ENCODE peak calls at places on chromosomes 13 and 19, in five cellular contexts. One of them, this sample, is unnamed.
A peak's percentile ranks its signal among the peaks of the same experiment; 100 is the strongest.

GRCh38 chr19:1857648-1858326 is 5.6 kb downstream of the KLF16 start:
- DNase-seq in WTC11: no peak
- DNase-seq in NCI-H2081: no peak
- DNase-seq in progenitor cell of endocrine pancreas: no peak
- DNase-seq in CD4-positive, alpha-beta T cell: no peak
- DNase-seq in this sample: no peak

GRCh38 chr13:110782185-110782584 is 68.7 kb downstream of the ING1 start:
- DNase-seq in WTC11: no peak
- DNase-seq in NCI-H2081: no peak
- DNase-seq in progenitor cell of endocrine pancreas: no peak
- DNase-seq in CD4-positive, alpha-beta T cell: no peak
- DNase-seq in this sample: no peak

GRCh38 chr19:48479686-48480085 is 10.5 kb downstream of the CYTH2 start:
- DNase-seq in CD4-positive, alpha-beta T cell: no peak
- DNase-seq in WTC11: no peak
- DNase-seq in progenitor cell of endocrine pancreas: no peak
- DNase-seq in NCI-H2081: no peak
- DNase-seq in this sample: no peak

GRCh38 chr19:16075430-16076153 is 703 bp upstream of the TPM4 start:
- DNase-seq in CD4-positive, alpha-beta T cell: no peak
- DNase-seq in WTC11: no peak
- DNase-seq in NCI-H2081: no peak
- DNase-seq in progenitor cell of endocrine pancreas: no peak
- DNase-seq in this sample: no peak

GRCh38 chr19:48152552-48152951 is 17.6 kb downstream of the LIG1 start:
- DNase-seq in CD4-positive, alpha-beta T cell: peak; percentile 63
- DNase-seq in NCI-H2081: peak; percentile 43
- DNase-seq in progenitor cell of endocrine pancreas: peak; percentile 51
- DNase-seq in WTC11: peak; percentile 72
- DNase-seq in this sample: peak; percentile 9

GRCh38 chr13:40993119-40993518 is 26.0 kb downstream of the ELF1 start:
- DNase-seq in CD4-positive, alpha-beta T cell: no peak
- DNase-seq in NCI-H2081: no peak
- DNase-seq in WTC11: peak; percentile 18
- DNase-seq in progenitor cell of endocrine pancreas: no peak
- DNase-seq in this sample: peak; percentile 79

GRCh38 chr19:33195711-33196347 is 1.7 kb downstream of the LRP3 start:
- DNase-seq in WTC11: no peak
- DNase-seq in NCI-H2081: no peak
- DNase-seq in progenitor cell of endocrine pancreas: no peak
- DNase-seq in CD4-positive, alpha-beta T cell: no peak
- DNase-seq in this sample: no peak

GRCh38 chr13:100646030-100646673 is 28.4 kb downstream of the TMTC4 start:
- DNase-seq in progenitor cell of endocrine pancreas: peak; percentile 13
- DNase-seq in NCI-H2081: peak; percentile 70
- DNase-seq in CD4-positive, alpha-beta T cell: no peak
- DNase-seq in WTC11: peak; percentile 55
- DNase-seq in this sample: peak; percentile 17

GRCh38 chr13:39876258-39876657 is 220.8 kb downstream of the COG6 start:
- DNase-seq in NCI-H2081: no peak
- DNase-seq in progenitor cell of endocrine pancreas: no peak
- DNase-seq in CD4-positive, alpha-beta T cell: no peak
- DNase-seq in WTC11: no peak
- DNase-seq in this sample: no peak

GRCh38 chr13:109577191-109577700 is 209.1 kb downstream of the IRS2 start:
- DNase-seq in progenitor cell of endocrine pancreas: no peak
- DNase-seq in WTC11: no peak
- DNase-seq in CD4-positive, alpha-beta T cell: no peak
- DNase-seq in NCI-H2081: no peak
- DNase-seq in this sample: no peak

GRCh38 chr13:100977841-100978240 is 303.2 kb upstream of the TMTC4 start:
- DNase-seq in NCI-H2081: no peak
- DNase-seq in WTC11: no peak
- DNase-seq in progenitor cell of endocrine pancreas: no peak
- DNase-seq in CD4-positive, alpha-beta T cell: no peak
- DNase-seq in this sample: no peak

GRCh38 chr13:98761126-98761978 is 8.9 kb upstream of the SLC15A1 start:
- DNase-seq in CD4-positive, alpha-beta T cell: no peak
- DNase-seq in progenitor cell of endocrine pancreas: no peak
- DNase-seq in NCI-H2081: no peak
- DNase-seq in WTC11: no peak
- DNase-seq in this sample: no peak

GRCh38 chr13:28558126-28558525 is 63.2 kb upstream of the FLT1 start:
- DNase-seq in WTC11: no peak
- DNase-seq in CD4-positive, alpha-beta T cell: no peak
- DNase-seq in NCI-H2081: no peak
- DNase-seq in progenitor cell of endocrine pancreas: no peak
- DNase-seq in this sample: no peak

GRCh38 chr19:15621801-15622200 is 6.8 kb downstream of the CYP4F8 start:
- DNase-seq in NCI-H2081: no peak
- DNase-seq in WTC11: no peak
- DNase-seq in progenitor cell of endocrine pancreas: no peak
- DNase-seq in CD4-positive, alpha-beta T cell: no peak
- DNase-seq in this sample: no peak

GRCh38 chr13:100738176-100738855 is 63.7 kb upstream of the TMTC4 start:
- DNase-seq in progenitor cell of endocrine pancreas: no peak
- DNase-seq in CD4-positive, alpha-beta T cell: no peak
- DNase-seq in WTC11: no peak
- DNase-seq in NCI-H2081: no peak
- DNase-seq in this sample: no peak

GRCh38 chr13:76293346-76293745 is 592.9 kb downstream of the KCTD12 start:
- DNase-seq in progenitor cell of endocrine pancreas: no peak
- DNase-seq in CD4-positive, alpha-beta T cell: no peak
- DNase-seq in WTC11: no peak
- DNase-seq in NCI-H2081: no peak
- DNase-seq in this sample: no peak

GRCh38 chr19:32580353-32580900 is 563 bp upstream of the PDCD5 start:
- DNase-seq in progenitor cell of endocrine pancreas: no peak
- DNase-seq in CD4-positive, alpha-beta T cell: no peak
- DNase-seq in NCI-H2081: no peak
- DNase-seq in WTC11: peak; percentile 22
- DNase-seq in this sample: no peak

GRCh38 chr19:5967994-5968430 is 9.9 kb downstream of the RANBP3 start:
- DNase-seq in WTC11: peak; percentile 77
- DNase-seq in NCI-H2081: peak; percentile 17
- DNase-seq in CD4-positive, alpha-beta T cell: peak; percentile 48
- DNase-seq in progenitor cell of endocrine pancreas: peak; percentile 50
- DNase-seq in this sample: peak; percentile 70

GRCh38 chr19:48501446-48501960 is 10.1 kb downstream of the LMTK3 start:
- DNase-seq in CD4-positive, alpha-beta T cell: peak; percentile 44
- DNase-seq in WTC11: peak; percentile 89
- DNase-seq in progenitor cell of endocrine pancreas: peak; percentile 44
- DNase-seq in NCI-H2081: no peak
- DNase-seq in this sample: peak; percentile 93

GRCh38 chr13:67844544-67844943 is 614.4 kb upstream of the PCDH9 start:
- DNase-seq in progenitor cell of endocrine pancreas: no peak
- DNase-seq in WTC11: no peak
- DNase-seq in CD4-positive, alpha-beta T cell: no peak
- DNase-seq in NCI-H2081: no peak
- DNase-seq in this sample: no peak

GRCh38 chr19:23917856-23918255 is 3.2 kb downstream of the ZNF726 start:
- DNase-seq in NCI-H2081: no peak
- DNase-seq in WTC11: no peak
- DNase-seq in CD4-positive, alpha-beta T cell: no peak
- DNase-seq in progenitor cell of endocrine pancreas: no peak
- DNase-seq in this sample: no peak

GRCh38 chr19:46537136-46538097 is 41.8 kb upstream of the PNMA8B start:
- DNase-seq in WTC11: peak; percentile 83
- DNase-seq in CD4-positive, alpha-beta T cell: peak; percentile 62
- DNase-seq in progenitor cell of endocrine pancreas: peak; percentile 37
- DNase-seq in NCI-H2081: no peak
- DNase-seq in this sample: no peak

This sample was measured in DMS153.